ENCODE peak calls at places on chromosomes 13 and 19, in six cellular contexts. W, G, N, S, B and V are unnamed samples.

GRCh38 chr13:75762066-75762937 is 126.2 kb downstream of the LMO7 start:
- DNase-seq in N (no peak), B (no peak), S (peak; percentile 64), W (no peak), G (no peak), V (no peak)

GRCh38 chr13:43865892-43866291 is 13.6 kb downstream of the CCDC122 start:
- DNase-seq in S (peak; percentile 74), G (peak; percentile 17), B (no peak), W (no peak), N (peak; percentile 79), V (peak; percentile 63)

GRCh38 chr13:25371608-25372274 is at the start of gene ATP8A2:
- DNase-seq in G (no peak), S (no peak), N (no peak), W (no peak), B (no peak), V (no peak)

GRCh38 chr13:21735621-21736401 is 64.9 kb downstream of the FGF9 start:
- DNase-seq in G (no peak), S (no peak), W (no peak), N (no peak), B (no peak), V (no peak)

GRCh38 chr19:1062387-1063029 is 4.5 kb upstream of the ARHGAP45 start:
- DNase-seq in S (no peak), N (no peak), B (no peak), G (no peak), W (no peak), V (no peak)

GRCh38 chr19:44807652-44808462 is 1.0 kb upstream of the BCAM start:
- DNase-seq in G (peak; percentile 17), W (no peak), N (peak; percentile 34), B (peak; percentile 82), S (peak; percentile 43), V (no peak)

GRCh38 chr13:102847272-102848234 is 1.7 kb downstream of the ERCC5 start:
- DNase-seq in W (no peak), S (peak; percentile 70), B (no peak), G (peak; percentile 59), N (peak; percentile 70), V (no peak)

GRCh38 chr19:12774588-12775555 is at the start of gene HOOK2:
- DNase-seq in N (no peak), S (no peak), B (peak; percentile 99), W (no peak), G (no peak), V (no peak)

GRCh38 chr19:6270076-6270745 is 9.6 kb downstream of the MLLT1 start:
- DNase-seq in B (no peak), W (no peak), N (no peak), S (no peak), G (no peak), V (no peak)

DNA sequence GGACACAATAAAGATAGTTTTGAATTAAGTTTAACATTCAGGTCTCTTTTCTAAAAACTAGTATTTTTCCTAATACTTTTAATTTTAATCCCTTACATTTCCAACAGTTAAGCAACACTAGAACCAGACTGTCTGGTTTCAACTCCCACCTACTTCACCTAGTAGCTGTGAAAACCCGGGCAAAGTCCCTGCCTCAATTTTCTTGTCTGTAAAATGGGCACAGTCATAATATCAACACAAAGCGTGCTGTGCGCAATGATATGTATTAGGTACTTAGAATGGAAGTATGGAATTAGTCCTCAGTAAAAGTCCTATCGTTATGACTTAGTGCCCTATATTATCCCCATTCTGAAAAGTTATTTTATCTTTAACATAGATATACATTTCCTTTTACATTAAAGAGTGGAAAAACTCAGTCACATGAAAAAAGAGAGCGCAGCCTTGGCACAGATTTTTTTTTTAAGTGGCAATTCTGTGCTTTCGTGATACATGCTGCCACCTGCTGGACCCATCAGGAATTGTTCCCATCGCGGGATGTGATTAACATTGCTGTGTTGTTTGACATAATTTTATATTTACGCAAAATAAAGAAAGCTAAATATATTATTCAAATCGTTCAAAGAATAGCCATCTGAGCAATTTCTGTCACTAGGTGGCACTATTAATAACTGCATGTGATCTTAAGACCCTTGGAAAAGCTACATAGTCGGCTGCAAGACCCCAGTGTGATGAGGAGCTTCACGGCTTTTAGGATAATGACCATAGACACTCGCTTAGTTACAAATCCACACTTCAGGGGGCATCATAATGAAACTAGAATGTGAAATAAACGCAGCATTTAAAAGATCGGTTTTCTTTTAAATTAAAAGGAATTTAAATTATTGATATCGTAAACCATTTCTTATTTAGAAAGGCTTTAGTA is 59.9 kb downstream of the LIG4 start:
- DNase-seq in W (peak; percentile 6), G (peak; percentile 59), B (no peak), S (peak; percentile 64), N (peak; percentile 69), V (peak; percentile 7)
- H3K4me3 ChIP-seq in W (no peak overlapping the region), G (no peak overlapping the region), B (no peak overlapping the region), S (no peak overlapping the region), N (peak overlapping the region; percentile 15), V (no peak overlapping the region)

GRCh38 chr19:50720921-50721291 is 1.3 kb upstream of the SHANK1 start:
- DNase-seq in W (peak; percentile 63), N (no peak), S (peak; percentile 21), G (no peak), B (no peak), V (peak; percentile 32)
- TF ChIP-seq CTCF in W (peak; percentile 24), N (peak; percentile 9), S (no peak), G (no peak), B (no peak), V (peak; percentile 28)

DNA sequence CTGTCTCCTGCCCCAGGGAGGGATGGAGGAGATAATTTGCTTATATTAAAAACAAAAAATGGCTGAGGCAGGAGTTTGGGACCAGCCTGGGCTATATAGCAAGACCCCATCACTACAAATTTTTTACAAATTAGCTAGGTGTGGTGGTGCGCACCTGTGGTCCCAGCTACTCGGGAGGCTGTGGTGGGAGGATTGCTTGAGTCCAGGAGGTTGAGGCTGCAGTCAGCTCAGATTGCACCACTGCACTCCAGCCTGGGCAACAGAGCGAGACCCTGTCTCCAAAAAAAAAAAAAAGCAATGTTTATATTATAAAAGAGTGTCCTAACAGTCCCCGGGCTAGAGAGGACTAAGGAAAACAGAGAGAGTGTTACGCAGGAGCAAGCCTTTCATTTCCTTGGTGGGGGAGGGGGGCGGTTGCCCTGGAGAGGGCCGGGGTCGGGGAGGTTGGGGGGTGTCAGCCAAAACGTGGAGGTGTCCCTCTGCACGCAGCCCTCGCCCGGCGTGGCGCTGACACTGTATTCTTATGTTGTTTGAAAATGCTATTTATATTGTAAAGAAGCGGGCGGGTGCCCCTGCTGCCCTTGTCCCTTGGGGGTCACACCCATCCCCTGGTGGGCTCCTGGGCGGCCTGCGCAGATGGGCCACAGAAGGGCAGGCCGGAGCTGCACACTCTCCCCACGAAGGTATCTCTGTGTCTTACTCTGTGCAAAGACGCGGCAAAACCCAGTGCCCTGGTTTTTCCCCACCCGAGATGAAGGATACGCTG is 184.0 kb downstream of the KDM4B start:
- DNase-seq in N (no peak), W (no peak), S (no peak), B (no peak), G (no peak), V (no peak)
- H3K4me3 ChIP-seq in N (no peak overlapping the region), W (no peak overlapping the region), S (no peak overlapping the region), B (no peak overlapping the region), G (no peak overlapping the region), V (no peak overlapping the region)

GRCh38 chr19:41245779-41246297 is 18.3 kb upstream of the HNRNPUL1 start:
- DNase-seq in B (no peak), N (no peak), G (no peak), W (no peak), S (no peak), V (no peak)
- TF ChIP-seq CTCF in B (no peak), N (no peak), G (no peak), W (no peak), S (no peak), V (no peak)

GRCh38 chr13:98480915-98481510 is 95.9 kb downstream of the STK24 start:
- DNase-seq in N (no peak), G (no peak), W (no peak), S (peak; percentile 38), B (no peak), V (no peak)
- H3K4me3 ChIP-seq in N (no peak overlapping the region), G (no peak overlapping the region), W (no peak overlapping the region), S (no peak overlapping the region), B (no peak overlapping the region), V (no peak overlapping the region)

DNA sequence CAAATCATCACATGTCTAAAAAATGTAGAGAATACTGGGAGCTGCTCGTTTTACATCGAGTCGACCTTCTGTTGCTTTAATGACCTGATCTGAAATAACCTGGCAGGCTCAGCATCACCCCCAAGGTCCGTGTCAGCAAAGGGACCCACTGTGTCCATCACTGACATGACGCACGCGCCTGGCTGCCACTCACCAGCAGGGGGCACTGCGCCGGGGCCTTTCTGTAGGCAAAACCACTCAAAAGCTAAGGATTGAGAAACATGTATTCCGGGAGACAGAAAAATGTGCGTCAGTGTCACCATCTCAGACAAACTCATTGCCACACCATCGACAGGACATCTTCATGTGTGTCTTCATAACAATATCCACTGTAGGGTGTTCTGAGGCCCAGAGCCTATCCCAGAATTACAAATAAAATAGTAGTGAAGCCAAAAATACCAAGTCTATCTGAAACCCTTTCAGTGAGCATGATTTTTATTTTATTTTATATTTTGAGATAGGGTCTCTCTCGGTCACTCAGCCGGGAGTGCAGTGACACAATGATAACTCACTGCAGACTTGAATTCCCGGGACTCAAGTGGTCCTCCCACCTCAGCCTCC is 130.3 kb upstream of the LSM14A start:
- DNase-seq in N (peak; percentile 54), S (peak; percentile 37), B (no peak), G (peak; percentile 5), W (peak; percentile 16), V (peak; percentile 24)
- TF ChIP-seq CTCF in N (peak; percentile 81), S (peak; percentile 80), B (peak; percentile 59), G (peak; percentile 73), W (peak; percentile 99), V (peak; percentile 98)

DNA sequence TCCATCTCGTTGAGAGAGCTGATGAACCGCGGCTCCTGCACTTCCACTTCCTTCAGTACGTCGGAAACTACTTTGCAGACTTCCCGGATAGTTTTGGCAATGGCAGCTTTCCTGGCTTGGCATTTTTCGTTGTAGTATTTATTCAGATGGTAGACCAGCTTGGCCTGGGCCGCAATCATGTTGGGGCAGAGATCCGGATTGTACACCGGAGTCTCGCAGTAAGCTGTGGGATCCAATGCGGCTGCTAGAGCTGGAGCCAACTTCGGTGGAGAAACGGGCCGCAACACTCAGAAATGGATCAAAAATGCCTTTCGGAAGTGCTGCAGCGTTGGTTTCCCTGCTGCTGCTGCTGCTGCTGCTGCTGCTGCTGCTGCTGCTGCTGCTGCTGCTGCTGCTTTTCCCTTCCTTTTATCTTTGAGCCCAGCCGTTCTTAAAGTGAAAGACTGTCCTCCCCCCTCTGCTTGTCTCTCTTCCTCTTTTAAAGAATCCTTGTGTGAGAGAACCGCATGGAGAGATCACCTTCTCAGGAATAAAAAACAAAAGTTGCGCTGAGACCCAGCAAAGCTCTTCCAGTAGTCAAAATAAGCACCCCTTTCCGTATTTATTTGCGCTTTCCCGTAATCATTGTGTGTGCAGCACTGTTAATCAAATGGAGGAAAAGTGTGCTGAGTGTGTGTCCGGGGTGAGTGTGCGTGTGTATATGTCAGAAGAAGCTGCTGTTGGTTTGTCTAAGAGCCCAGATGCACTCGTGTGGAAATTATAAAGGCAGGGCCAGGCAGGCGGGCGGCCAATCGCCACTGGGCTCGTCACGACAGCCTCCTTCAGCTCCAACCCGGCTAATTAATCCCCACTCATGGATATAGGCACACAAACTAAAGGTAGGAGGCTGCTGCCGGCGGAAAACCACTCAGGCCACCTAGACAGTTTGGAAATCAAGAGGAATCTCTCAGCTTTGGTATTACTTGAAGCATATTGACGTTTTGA is at the start of gene MAB21L1:
- DNase-seq in S (peak; percentile 52), B (no peak), G (peak; percentile 62), N (peak; percentile 21), W (peak; percentile 96), V (no peak)
- H3K4me3 ChIP-seq in S (peak within 1 kb of the TSS; percentile 63), B (peak within 1 kb of the TSS; percentile 37), G (peak within 1 kb of the TSS; percentile 62), N (peak within 1 kb of the TSS; percentile 50), W (peak within 1 kb of the TSS; percentile 76), V (peak within 1 kb of the TSS; percentile 46)